ENCODE peak calls at places on chromosomes 11 and 22, in four cellular contexts. Y is vagina, L is LoVo, G is HuH-7. P is an unnamed sample.

GRCh38 chr22:33382427-33382826 is 324.2 kb upstream of the SYN3 start:
- DNase-seq in G (no peak), Y (no peak), L (no peak), P (no peak)

GRCh38 chr11:36736103-36736502 is 138.1 kb upstream of the RAG2 start:
- DNase-seq in L (no peak), Y (no peak), G (no peak), P (no peak)

GRCh38 chr22:31734512-31734911 is 15.4 kb downstream of the PRR14L start:
- DNase-seq in L (no peak), Y (no peak), G (no peak), P (no peak)

GRCh38 chr22:45884201-45885067 is 92.5 kb downstream of the WNT7B start:
- DNase-seq in G (no peak), L (no peak), Y (no peak), P (no peak)

GRCh38 chr11:122808494-122808893 is 29.8 kb upstream of the CRTAM start:
- DNase-seq in G (no peak), Y (no peak), L (no peak), P (no peak)

GRCh38 chr11:82676483-82677094 is 57.1 kb downstream of the FAM181B start:
- DNase-seq in L (peak; percentile 18), G (no peak), Y (no peak), P (no peak)

GRCh38 chr22:35525687-35526332 is 14.8 kb upstream of the RASD2 start:
- DNase-seq in G (no peak), Y (no peak), L (no peak), P (no peak)

GRCh38 chr11:17906436-17906835 is 106.4 kb downstream of the SERGEF start:
- DNase-seq in L (no peak), G (no peak), Y (no peak), P (peak; percentile 40)

GRCh38 chr11:16081756-16082531 is 274.4 kb downstream of the SOX6 start:
- DNase-seq in Y (no peak), G (no peak), L (no peak), P (no peak)

GRCh38 chr11:126725521-126725920 is 275.0 kb downstream of the KIRREL3 start:
- DNase-seq in L (no peak), G (no peak), Y (no peak), P (no peak)

GRCh38 chr22:39674536-39674935 is 104.0 kb downstream of the CACNA1I start:
- DNase-seq in L (no peak), G (no peak), Y (no peak), P (no peak)

GRCh38 chr11:69654660-69655478 is 13.9 kb downstream of the CCND1 start:
- DNase-seq in G (no peak), Y (no peak), L (peak; percentile 29), P (no peak)

GRCh38 chr11:65559951-65560537 is 1.9 kb upstream of the LTBP3 start:
- DNase-seq in Y (no peak), G (no peak), L (peak; percentile 82), P (peak; percentile 42)

GRCh38 chr11:69013009-69013951 is at the start of gene MRGPRF:
- DNase-seq in L (no peak), Y (no peak), G (no peak), P (peak; percentile 30)

GRCh38 chr11:63907808-63908530 is 9.0 kb downstream of the RCOR2 start:
- DNase-seq in L (no peak), G (no peak), Y (no peak), P (no peak)

GRCh38 chr11:34632105-34632780 is 11.3 kb downstream of the EHF start:
- DNase-seq in L (peak; percentile 61), G (no peak), Y (no peak), P (no peak)

GRCh38 chr11:96714689-96715088 is 324.9 kb downstream of the JRKL start:
- DNase-seq in G (no peak), L (no peak), Y (no peak), P (no peak)

GRCh38 chr11:22991196-22991595 is 130.9 kb upstream of the CCDC179 start:
- DNase-seq in L (no peak), Y (no peak), G (no peak), P (no peak)